ENCODE peak calls at places on chromosomes 11 and 22, in six cellular contexts. K is NCI-H345; U is activated T-cell treated with anti-CD3 and anti-CD28 coated beads, Interleukin-2, amount 50 U/mL, for 48 hours; J is LoVo; O is NCI-H1105; W is GF-D8. I is an unnamed sample.

GRCh38 chr22:29043906-29044575 is 17.6 kb downstream of the C22orf31 start:
- DNase-seq in O (no peak), K (no peak), J (no peak), W (no peak), U (no peak), I (no peak)

GRCh38 chr11:44016129-44016528 is 31.7 kb upstream of the ACCSL start:
- DNase-seq in W (no peak), O (no peak), U (no peak), J (no peak), K (no peak), I (peak; percentile 7)

GRCh38 chr11:63768232-63769043 is at the start of gene ZFTA:
- DNase-seq in O (peak; percentile 71), K (peak; percentile 63), U (peak; percentile 78), J (peak; percentile 56), W (no peak), I (peak; percentile 97)

GRCh38 chr11:81203876-81204275 is 1529.8 kb downstream of the FAM181B start:
- DNase-seq in K (no peak), W (no peak), J (no peak), U (no peak), O (no peak), I (no peak)

GRCh38 chr22:33332538-33332937 is 274.4 kb upstream of the SYN3 start:
- DNase-seq in U (no peak), K (peak; percentile 57), O (no peak), W (no peak), J (no peak), I (no peak)

GRCh38 chr11:107929611-107930200 is 1.5 kb downstream of the RAB39A start:
- DNase-seq in W (no peak), U (no peak), O (no peak), K (no peak), J (no peak), I (peak; percentile 36)

GRCh38 chr11:95821640-95822039 is 31.3 kb downstream of the CEP57 start:
- DNase-seq in U (no peak), W (no peak), O (no peak), K (no peak), J (no peak), I (no peak)

GRCh38 chr11:124884869-124885479 is 12.7 kb downstream of the ROBO4 start:
- DNase-seq in W (no peak), U (no peak), K (no peak), J (no peak), O (no peak), I (peak; percentile 22)

GRCh38 chr11:57116654-57117053 is 65.1 kb upstream of the LRRC55 start:
- DNase-seq in O (peak; percentile 18), K (peak; percentile 11), W (no peak), J (peak; percentile 61), U (peak; percentile 26), I (peak; percentile 35)

GRCh38 chr22:29531419-29531818 is 22.1 kb downstream of the THOC5 start:
- DNase-seq in J (no peak), O (no peak), K (no peak), W (no peak), U (no peak), I (no peak)

GRCh38 chr22:38397189-38398097 is 57.6 kb downstream of the KCNJ4 start:
- DNase-seq in W (peak; percentile 46), K (peak; percentile 21), U (peak; percentile 40), J (peak; percentile 51), O (no peak), I (peak; percentile 75)

GRCh38 chr22:44664149-44664548 is 37.9 kb upstream of the PRR5 start:
- DNase-seq in U (peak; percentile 63), O (no peak), J (no peak), W (peak; percentile 88), K (no peak), I (no peak)

GRCh38 chr22:30864441-30865420 is 103.8 kb downstream of the MORC2 start:
- DNase-seq in O (no peak), K (no peak), J (no peak), W (no peak), U (no peak), I (peak; percentile 42)

GRCh38 chr22:36110306-36110791 is 50.2 kb downstream of the APOL3 start:
- DNase-seq in O (no peak), U (no peak), K (no peak), W (no peak), J (no peak), I (peak; percentile 57)

GRCh38 chr11:69587454-69588081 is 53.4 kb upstream of the CCND1 start:
- DNase-seq in W (no peak), K (no peak), O (no peak), J (no peak), U (no peak), I (no peak)

GRCh38 chr11:78228467-78228866 is 39.7 kb downstream of the USP35 start:
- DNase-seq in W (peak; percentile 56), J (peak; percentile 59), K (peak; percentile 72), O (peak; percentile 50), U (no peak), I (peak; percentile 80)

GRCh38 chr11:72721689-72722049 is 30.5 kb downstream of the ARAP1 start:
- DNase-seq in W (no peak), U (peak; percentile 60), O (peak; percentile 13), J (no peak), K (no peak), I (no peak)

GRCh38 chr22:39546889-39547586 is 14.5 kb upstream of the RPS19BP1 start:
- DNase-seq in O (no peak), W (no peak), J (no peak), K (no peak), U (no peak), I (no peak)

GRCh38 chr11:10573556-10573955 is 5.1 kb upstream of the LYVE1 start:
- DNase-seq in K (no peak), W (no peak), J (no peak), U (no peak), O (no peak), I (no peak)

GRCh38 chr11:130124096-130124495 is 35.5 kb upstream of the ST14 start:
- DNase-seq in O (no peak), J (peak; percentile 36), K (no peak), U (no peak), W (peak; percentile 100), I (no peak)

GRCh38 chr11:44651535-44652130 is 75.1 kb upstream of the TSPAN18 start:
- DNase-seq in U (no peak), W (no peak), K (no peak), O (no peak), J (no peak), I (peak; percentile 19)

GRCh38 chr11:133206313-133207005 is 325.8 kb downstream of the OPCML start:
- DNase-seq in O (no peak), U (no peak), J (no peak), K (no peak), W (no peak), I (no peak)

GRCh38 chr11:30585067-30585891 is 874 bp downstream of the MPPED2 start:
- DNase-seq in K (no peak), J (no peak), U (peak; percentile 32), W (no peak), O (no peak), I (peak; percentile 84)

GRCh38 chr22:35972559-35972958 is 56.1 kb downstream of the RBFOX2 start:
- DNase-seq in W (no peak), J (no peak), O (no peak), U (no peak), K (no peak), I (no peak)

GRCh38 chr11:78453140-78453935 is 35.7 kb upstream of the GAB2 start:
- DNase-seq in K (no peak), J (no peak), W (peak; percentile 23), O (no peak), U (no peak), I (no peak)

GRCh38 chr11:119520966-119521365 is 98.0 kb upstream of the THY1 start:
- DNase-seq in K (no peak), O (peak; percentile 28), W (no peak), J (no peak), U (no peak), I (no peak)

GRCh38 chr11:12770435-12770834 is 96.2 kb downstream of the TEAD1 start:
- DNase-seq in W (no peak), U (no peak), K (no peak), J (no peak), O (no peak), I (no peak)

GRCh38 chr11:76148941-76149613 is 57.2 kb downstream of the WNT11 start:
- DNase-seq in W (no peak), U (no peak), K (no peak), J (peak; percentile 44), O (no peak), I (peak; percentile 31)

GRCh38 chr22:29689201-29689871 is 30.5 kb upstream of the CABP7 start:
- DNase-seq in O (no peak), K (peak; percentile 7), U (no peak), J (no peak), W (no peak), I (no peak)

GRCh38 chr11:36037031-36037430 is 93.2 kb downstream of the LDLRAD3 start:
- DNase-seq in K (no peak), U (no peak), O (no peak), J (no peak), W (no peak), I (no peak)

GRCh38 chr11:123454060-123454651 is 24.1 kb downstream of the GRAMD1B start:
- DNase-seq in J (peak; percentile 3), U (peak; percentile 84), K (no peak), O (no peak), W (peak; percentile 81), I (no peak)

GRCh38 chr11:2348986-2349385 is 28.1 kb upstream of the CD81 start:
- DNase-seq in O (no peak), J (no peak), U (no peak), W (no peak), K (no peak), I (no peak)

GRCh38 chr22:49536571-49537131 is 291.0 kb downstream of the BRD1 start:
- DNase-seq in K (no peak), U (no peak), O (no peak), W (no peak), J (no peak), I (peak; percentile 89)

GRCh38 chr11:23897453-23898289 is 599.2 kb upstream of the LUZP2 start:
- DNase-seq in K (no peak), U (no peak), W (no peak), O (no peak), J (no peak), I (no peak)